ENCODE peak calls at places on chromosomes 7 and 10, in nine cellular contexts. W, S, Q, L, F, T, A, K and G are unnamed samples.
A peak's percentile ranks its signal among the peaks of the same experiment; 100 is the strongest.

GRCh38 chr7:106246941-106247826 is 37.6 kb downstream of the NAMPT start:
- DNase-seq in Q (no peak), W (no peak), S (no peak), F (no peak), A (no peak), L (no peak), T (no peak), K (no peak), G (no peak)

GRCh38 chr10:98420786-98421185 is 5.8 kb upstream of the PYROXD2 start:
- DNase-seq in L (no peak), S (no peak), F (no peak), W (no peak), T (peak; percentile 52), K (no peak), A (no peak), Q (no peak), G (no peak)

GRCh38 chr7:157271991-157272324 is 64.8 kb upstream of the DNAJB6 start:
- DNase-seq in K (no peak), L (peak; percentile 99), W (peak; percentile 100), T (peak; percentile 90), A (peak; percentile 6), S (no peak), F (no peak), Q (peak; percentile 85), G (peak; percentile 86)

GRCh38 chr7:148547946-148548345 is 42.6 kb upstream of the C7orf33 start:
- DNase-seq in T (no peak), F (no peak), W (no peak), A (no peak), K (no peak), L (no peak), Q (no peak), S (no peak), G (no peak)

GRCh38 chr10:88979603-88980002 is 11.0 kb upstream of the FAS start:
- DNase-seq in L (no peak), S (no peak), Q (no peak), A (no peak), F (no peak), T (no peak), K (no peak), W (no peak), G (no peak)

GRCh38 chr10:86182150-86182549 is 184.4 kb downstream of the GRID1 start:
- DNase-seq in S (no peak), F (no peak), A (no peak), K (no peak), Q (no peak), T (no peak), W (no peak), L (no peak), G (no peak)

GRCh38 chr10:110648743-110649651 is 4.9 kb downstream of the RBM20 start:
- DNase-seq in F (no peak), T (no peak), L (peak; percentile 41), W (no peak), Q (no peak), K (no peak), S (no peak), A (no peak), G (no peak)

GRCh38 chr10:32163076-32163773 is 107.0 kb upstream of the KIF5B start:
- DNase-seq in F (no peak), K (no peak), S (no peak), T (no peak), L (peak; percentile 54), W (peak; percentile 65), Q (no peak), A (no peak), G (no peak)

GRCh38 chr10:126977216-126977615 is 72.0 kb downstream of the DOCK1 start:
- DNase-seq in L (no peak), Q (no peak), T (no peak), S (no peak), W (no peak), K (no peak), F (no peak), A (no peak), G (no peak)

GRCh38 chr7:93715234-93715633 is 140.7 kb upstream of the CALCR start:
- DNase-seq in Q (peak; percentile 5), T (peak; percentile 88), K (no peak), F (peak; percentile 58), A (peak; percentile 28), S (peak; percentile 48), L (peak; percentile 48), W (peak; percentile 9), G (no peak)

GRCh38 chr7:41825927-41826480 is 123.1 kb upstream of the INHBA start:
- DNase-seq in A (no peak), W (no peak), S (no peak), Q (no peak), L (peak; percentile 63), T (no peak), F (no peak), K (no peak), G (no peak)

GRCh38 chr10:132066186-132066585 is 440 bp downstream of the JAKMIP3 start:
- DNase-seq in Q (no peak), A (no peak), F (no peak), L (peak; percentile 61), K (no peak), T (peak; percentile 70), S (no peak), W (no peak), G (no peak)

GRCh38 chr10:122112625-122113160 is 123.7 kb downstream of the TACC2 start:
- DNase-seq in S (peak; percentile 82), K (no peak), F (peak; percentile 95), T (peak; percentile 95), L (peak; percentile 98), Q (peak; percentile 70), A (peak; percentile 64), W (peak; percentile 87), G (peak; percentile 69)

GRCh38 chr7:146735992-146736391 is 619.4 kb downstream of the CNTNAP2 start:
- DNase-seq in A (no peak), W (no peak), K (no peak), S (no peak), L (no peak), F (no peak), T (no peak), Q (no peak), G (no peak)

GRCh38 chr7:27162548-27162848 is 2.8 kb downstream of the HOXA9 start:
- DNase-seq in A (no peak), S (no peak), L (peak; percentile 20), F (no peak), K (no peak), Q (no peak), W (no peak), T (no peak), G (no peak)

GRCh38 chr10:90592903-90593302 is 264.9 kb downstream of the HTR7 start:
- DNase-seq in F (peak; percentile 84), K (no peak), Q (peak; percentile 64), W (peak; percentile 41), T (peak; percentile 83), A (peak; percentile 17), S (peak; percentile 54), L (peak; percentile 60), G (peak; percentile 19)

GRCh38 chr7:27581119-27581518 is 81.6 kb downstream of the HIBADH start:
- DNase-seq in F (no peak), Q (no peak), L (no peak), W (no peak), A (no peak), T (no peak), K (no peak), S (no peak), G (no peak)

GRCh38 chr10:91708174-91708861 is 75.4 kb upstream of the PPP1R3C start:
- DNase-seq in A (no peak), F (no peak), K (no peak), T (no peak), Q (no peak), W (no peak), S (no peak), L (no peak), G (no peak)

GRCh38 chr7:154674191-154674590 is 328.7 kb downstream of the PAXIP1 start:
- DNase-seq in F (no peak), Q (no peak), W (no peak), K (no peak), A (no peak), L (no peak), T (no peak), S (no peak), G (no peak)

GRCh38 chr10:3122486-3123205 is 49.9 kb downstream of the PITRM1 start:
- DNase-seq in K (no peak), W (no peak), S (no peak), A (no peak), F (no peak), L (no peak), T (no peak), Q (no peak), G (no peak)

GRCh38 chr7:116801092-116801710 is 61.2 kb upstream of the CAPZA2 start:
- DNase-seq in T (no peak), W (no peak), A (no peak), F (peak; percentile 39), S (no peak), K (no peak), Q (no peak), L (peak; percentile 92), G (no peak)